ENCODE peak calls at places on chromosomes 1 and 21, in four cellular contexts. One of them, this sample, is unnamed.

GRCh38 chr1:182392045-182393028 is 747 bp upstream of the GLUL start:
- DNase-seq in astrocyte: peak; percentile 9
- DNase-seq in keratinocyte: no peak
- DNase-seq in mammary epithelial cell: peak; percentile 17
- DNase-seq in this sample: no peak

GRCh38 chr1:222382171-222382570 is 165.7 kb downstream of the HHIPL2 start:
- DNase-seq in astrocyte: no peak
- DNase-seq in keratinocyte: no peak
- DNase-seq in mammary epithelial cell: no peak
- DNase-seq in this sample: no peak

GRCh38 chr1:119133987-119134386 is 6.5 kb downstream of the WARS2 start:
- DNase-seq in mammary epithelial cell: no peak
- DNase-seq in astrocyte: peak; percentile 49
- DNase-seq in keratinocyte: no peak
- DNase-seq in this sample: no peak

GRCh38 chr1:34781071-34781843 is at the start of gene GJB3:
- DNase-seq in astrocyte: no peak
- DNase-seq in keratinocyte: no peak
- DNase-seq in mammary epithelial cell: peak; percentile 66
- DNase-seq in this sample: no peak

GRCh38 chr1:185929759-185930158 is 195.6 kb downstream of the HMCN1 start:
- DNase-seq in keratinocyte: no peak
- DNase-seq in mammary epithelial cell: no peak
- DNase-seq in astrocyte: peak; percentile 62
- DNase-seq in this sample: no peak

GRCh38 chr1:22709891-22710687 is 550 bp upstream of the EPHB2 start:
- DNase-seq in mammary epithelial cell: peak; percentile 19
- DNase-seq in keratinocyte: no peak
- DNase-seq in astrocyte: peak; percentile 46
- DNase-seq in this sample: no peak

GRCh38 chr1:230140221-230141001 is 73.4 kb downstream of the GALNT2 start:
- DNase-seq in astrocyte: peak; percentile 59
- DNase-seq in mammary epithelial cell: no peak
- DNase-seq in keratinocyte: no peak
- DNase-seq in this sample: no peak

GRCh38 chr1:228490120-228491078 is 3.2 kb downstream of the RNF187 start:
- DNase-seq in keratinocyte: no peak
- DNase-seq in mammary epithelial cell: no peak
- DNase-seq in astrocyte: no peak
- DNase-seq in this sample: peak; percentile 6

GRCh38 chr1:235415008-235415904 is 48.0 kb downstream of the TBCE start:
- DNase-seq in astrocyte: peak; percentile 53
- DNase-seq in keratinocyte: no peak
- DNase-seq in mammary epithelial cell: peak; percentile 67
- DNase-seq in this sample: peak; percentile 59

GRCh38 chr21:27339902-27340301 is 373.0 kb upstream of the ADAMTS5 start:
- DNase-seq in astrocyte: no peak
- DNase-seq in keratinocyte: no peak
- DNase-seq in mammary epithelial cell: no peak
- DNase-seq in this sample: no peak

GRCh38 chr1:222095606-222096475 is 354.0 kb upstream of the DUSP10 start:
- DNase-seq in mammary epithelial cell: no peak
- DNase-seq in keratinocyte: no peak
- DNase-seq in astrocyte: no peak
- DNase-seq in this sample: peak; percentile 31

GRCh38 chr21:41204736-41205135 is 36.8 kb downstream of the BACE2 start:
- DNase-seq in mammary epithelial cell: no peak
- DNase-seq in astrocyte: no peak
- DNase-seq in keratinocyte: no peak
- DNase-seq in this sample: no peak

GRCh38 chr1:64215576-64215975 is 12.2 kb downstream of the UBE2U start:
- DNase-seq in astrocyte: peak; percentile 21
- DNase-seq in keratinocyte: no peak
- DNase-seq in mammary epithelial cell: no peak
- DNase-seq in this sample: no peak

GRCh38 chr1:174966000-174966572 is 33.7 kb upstream of the CACYBP start:
- DNase-seq in keratinocyte: no peak
- DNase-seq in astrocyte: no peak
- DNase-seq in mammary epithelial cell: peak; percentile 32
- DNase-seq in this sample: no peak

GRCh38 chr1:229388876-229389580 is 44.9 kb downstream of the ACTA1 start:
- DNase-seq in astrocyte: peak; percentile 41
- DNase-seq in keratinocyte: no peak
- DNase-seq in mammary epithelial cell: peak; percentile 18
- DNase-seq in this sample: no peak

GRCh38 chr1:6523566-6523965 is 30.7 kb downstream of the NOL9 start:
- DNase-seq in keratinocyte: no peak
- DNase-seq in mammary epithelial cell: peak; percentile 36
- DNase-seq in astrocyte: no peak
- DNase-seq in this sample: peak; percentile 41

GRCh38 chr1:240094043-240094722 is 2.5 kb downstream of the FMN2 start:
- DNase-seq in astrocyte: no peak
- DNase-seq in mammary epithelial cell: no peak
- DNase-seq in keratinocyte: no peak
- DNase-seq in this sample: no peak

GRCh38 chr1:192609110-192610079 is 26.6 kb upstream of the RGS13 start:
- DNase-seq in astrocyte: no peak
- DNase-seq in keratinocyte: no peak
- DNase-seq in mammary epithelial cell: no peak
- DNase-seq in this sample: no peak

GRCh38 chr1:29453502-29454240 is 217.3 kb downstream of the PTPRU start:
- DNase-seq in astrocyte: peak; percentile 26
- DNase-seq in mammary epithelial cell: peak; percentile 15
- DNase-seq in keratinocyte: no peak
- DNase-seq in this sample: peak; percentile 70

GRCh38 chr1:156480411-156481192 is 20.0 kb downstream of the MEF2D start:
- DNase-seq in mammary epithelial cell: no peak
- DNase-seq in astrocyte: no peak
- DNase-seq in keratinocyte: no peak
- DNase-seq in this sample: no peak

GRCh38 chr1:246703581-246703980 is 20.6 kb upstream of the SCCPDH start:
- DNase-seq in mammary epithelial cell: no peak
- DNase-seq in astrocyte: peak; percentile 27
- DNase-seq in keratinocyte: no peak
- DNase-seq in this sample: no peak

GRCh38 chr1:3925762-3926161 is 25.7 kb upstream of the C1orf174 start:
- DNase-seq in mammary epithelial cell: no peak
- DNase-seq in astrocyte: no peak
- DNase-seq in keratinocyte: no peak
- DNase-seq in this sample: no peak

GRCh38 chr1:175750366-175751111 is 7.1 kb upstream of the TNR start:
- DNase-seq in mammary epithelial cell: no peak
- DNase-seq in keratinocyte: no peak
- DNase-seq in astrocyte: no peak
- DNase-seq in this sample: no peak

GRCh38 chr1:227901906-227902640 is 45.7 kb downstream of the WNT9A start:
- DNase-seq in astrocyte: peak; percentile 31
- DNase-seq in keratinocyte: no peak
- DNase-seq in mammary epithelial cell: peak; percentile 47
- DNase-seq in this sample: peak; percentile 37

GRCh38 chr1:110187139-110187890 is 22.8 kb upstream of the KCNC4 start:
- DNase-seq in astrocyte: no peak
- DNase-seq in mammary epithelial cell: peak; percentile 4
- DNase-seq in keratinocyte: no peak
- DNase-seq in this sample: no peak

GRCh38 chr1:180382326-180383115 is 119.9 kb downstream of the ACBD6 start:
- DNase-seq in mammary epithelial cell: peak; percentile 59
- DNase-seq in astrocyte: peak; percentile 50
- DNase-seq in keratinocyte: no peak
- DNase-seq in this sample: no peak

GRCh38 chr1:93821412-93822144 is 57.4 kb downstream of the DNTTIP2 start:
- DNase-seq in keratinocyte: no peak
- DNase-seq in astrocyte: no peak
- DNase-seq in mammary epithelial cell: peak; percentile 45
- DNase-seq in this sample: no peak

GRCh38 chr1:212760126-212760823 is 31.3 kb downstream of the NSL1 start:
- DNase-seq in keratinocyte: no peak
- DNase-seq in mammary epithelial cell: no peak
- DNase-seq in astrocyte: no peak
- DNase-seq in this sample: no peak

GRCh38 chr21:18832950-18833349 is 429.4 kb upstream of the TMPRSS15 start:
- DNase-seq in keratinocyte: peak; percentile 7
- DNase-seq in mammary epithelial cell: peak; percentile 44
- DNase-seq in astrocyte: peak; percentile 81
- DNase-seq in this sample: no peak

GRCh38 chr1:14974361-14974760 is 179.2 kb upstream of the TMEM51 start:
- DNase-seq in astrocyte: no peak
- DNase-seq in mammary epithelial cell: no peak
- DNase-seq in keratinocyte: no peak
- DNase-seq in this sample: no peak

GRCh38 chr1:154867841-154868610 is 2.1 kb downstream of the KCNN3 start:
- DNase-seq in keratinocyte: no peak
- DNase-seq in mammary epithelial cell: no peak
- DNase-seq in astrocyte: no peak
- DNase-seq in this sample: no peak

GRCh38 chr1:154870734-154871133 is 653 bp upstream of the KCNN3 start:
- DNase-seq in astrocyte: no peak
- DNase-seq in keratinocyte: no peak
- DNase-seq in mammary epithelial cell: no peak
- DNase-seq in this sample: no peak

GRCh38 chr1:154870117-154870571 is at the start of gene KCNN3:
- DNase-seq in mammary epithelial cell: peak; percentile 87
- DNase-seq in keratinocyte: peak; percentile 40
- DNase-seq in astrocyte: peak; percentile 75
- DNase-seq in this sample: peak; percentile 83

GRCh38 chr1:154871374-154871773 is 1.3 kb upstream of the KCNN3 start:
- DNase-seq in keratinocyte: no peak
- DNase-seq in mammary epithelial cell: peak; percentile 23
- DNase-seq in astrocyte: no peak
- DNase-seq in this sample: no peak

DNA sequence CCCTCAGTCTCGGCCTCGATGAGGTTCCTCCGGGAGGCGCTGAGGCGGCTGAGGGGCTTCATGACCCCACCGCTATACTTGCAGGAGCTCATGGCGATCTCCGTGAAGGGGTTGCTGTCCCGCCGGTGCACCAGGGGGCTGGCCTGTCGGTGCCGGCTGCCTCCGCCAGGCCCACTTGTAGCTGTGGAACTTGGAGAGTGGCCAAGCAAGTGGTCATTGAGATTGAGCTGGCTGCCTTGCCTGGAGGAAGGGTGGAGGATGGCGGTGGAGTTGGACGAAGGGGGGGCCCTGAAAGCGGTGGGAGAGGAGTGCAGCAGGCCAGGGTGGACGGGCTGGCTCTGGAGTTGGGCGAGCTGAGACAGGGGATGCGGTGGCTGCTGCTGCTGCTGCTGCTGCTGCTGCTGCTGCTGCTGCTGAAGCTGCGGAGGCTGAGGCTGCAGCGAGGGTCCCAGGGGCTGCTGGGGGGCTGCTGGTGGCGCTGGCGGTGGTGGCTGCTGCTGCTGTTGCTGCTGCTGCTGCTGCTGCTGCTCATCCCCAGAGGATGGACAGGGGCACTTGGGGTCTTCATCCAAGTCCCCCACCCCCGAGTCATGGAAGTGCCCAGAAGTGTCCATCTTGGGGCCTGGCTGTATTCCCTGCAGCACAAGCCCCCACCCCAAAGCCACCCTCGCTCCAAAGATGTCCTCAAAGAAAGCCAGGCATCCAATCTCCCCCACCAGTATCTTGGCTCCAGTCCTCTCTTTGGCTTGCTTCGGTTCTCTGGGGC is 547 bp downstream of the KCNN3 start:
- DNase-seq in astrocyte: peak; percentile 42
- DNase-seq in mammary epithelial cell: no peak
- DNase-seq in keratinocyte: no peak
- DNase-seq in this sample: no peak
- TF ChIP-seq EZH2 in astrocyte: no peak
- TF ChIP-seq EZH2 in mammary epithelial cell: no peak
- TF ChIP-seq EZH2 in keratinocyte: no peak
- TF ChIP-seq EZH2 in this sample: no peak

GRCh38 chr1:158112994-158113758 is 67.5 kb upstream of the CD1D start:
- DNase-seq in keratinocyte: no peak
- DNase-seq in mammary epithelial cell: no peak
- DNase-seq in astrocyte: no peak
- DNase-seq in this sample: no peak
- TF ChIP-seq EZH2 in keratinocyte: no peak
- TF ChIP-seq EZH2 in mammary epithelial cell: no peak
- TF ChIP-seq EZH2 in astrocyte: no peak
- TF ChIP-seq EZH2 in this sample: no peak

GRCh38 chr1:152108899-152109222 is 6.4 kb downstream of the TCHH start:
- DNase-seq in astrocyte: no peak
- DNase-seq in keratinocyte: no peak
- DNase-seq in mammary epithelial cell: no peak
- DNase-seq in this sample: no peak
- TF ChIP-seq EZH2 in astrocyte: no peak
- TF ChIP-seq EZH2 in keratinocyte: no peak
- TF ChIP-seq EZH2 in mammary epithelial cell: no peak
- TF ChIP-seq EZH2 in this sample: no peak

GRCh38 chr21:42218836-42219605 is at the start of gene ABCG1:
- DNase-seq in mammary epithelial cell: peak; percentile 36
- DNase-seq in keratinocyte: no peak
- DNase-seq in astrocyte: no peak
- DNase-seq in this sample: no peak
- TF ChIP-seq EZH2 in mammary epithelial cell: no peak
- TF ChIP-seq EZH2 in keratinocyte: no peak
- TF ChIP-seq EZH2 in astrocyte: peak; percentile 81
- TF ChIP-seq EZH2 in this sample: no peak

GRCh38 chr21:35026617-35027557 is 22.2 kb downstream of the RUNX1 start:
- DNase-seq in keratinocyte: no peak
- DNase-seq in mammary epithelial cell: no peak
- DNase-seq in astrocyte: peak; percentile 67
- DNase-seq in this sample: no peak
- TF ChIP-seq EZH2 in keratinocyte: no peak
- TF ChIP-seq EZH2 in mammary epithelial cell: no peak
- TF ChIP-seq EZH2 in astrocyte: no peak
- TF ChIP-seq EZH2 in this sample: no peak

DNA sequence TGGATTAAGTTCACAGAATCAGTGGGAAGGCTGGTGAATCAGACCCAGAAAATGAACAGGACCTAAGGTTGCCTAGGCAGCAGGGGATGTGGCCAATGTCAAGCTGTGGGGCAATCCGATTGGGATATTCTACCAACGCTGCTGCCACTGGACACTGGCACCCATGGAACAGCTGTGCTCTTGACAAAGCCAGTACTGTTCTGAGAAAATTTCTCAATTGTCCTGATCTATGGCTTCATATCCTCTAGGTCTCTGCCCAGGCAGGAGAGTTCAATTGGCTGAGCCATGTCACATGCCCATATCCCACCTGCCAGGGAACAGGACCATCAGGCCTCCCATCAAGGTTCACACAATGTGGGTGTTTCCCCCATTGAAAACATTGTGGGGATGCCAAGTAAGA is 6.2 kb downstream of the TACSTD2 start:
- DNase-seq in astrocyte: no peak
- DNase-seq in mammary epithelial cell: peak; percentile 66
- DNase-seq in keratinocyte: no peak
- DNase-seq in this sample: no peak
- TF ChIP-seq EZH2 in astrocyte: no peak
- TF ChIP-seq EZH2 in mammary epithelial cell: no peak
- TF ChIP-seq EZH2 in keratinocyte: no peak
- TF ChIP-seq EZH2 in this sample: no peak

GRCh38 chr1:61389194-61389925 is 307.0 kb downstream of the NFIA start:
- DNase-seq in astrocyte: no peak
- DNase-seq in keratinocyte: no peak
- DNase-seq in mammary epithelial cell: no peak
- DNase-seq in this sample: no peak
- TF ChIP-seq EZH2 in astrocyte: no peak
- TF ChIP-seq EZH2 in keratinocyte: no peak
- TF ChIP-seq EZH2 in mammary epithelial cell: no peak
- TF ChIP-seq EZH2 in this sample: no peak

This sample was measured in HCT116.